ENCODE peak calls at places on chromosomes 4 and X, in five cellular contexts. Y is anterior cingulate cortex, R is kidney tubule cell, S is adipocyte, B is DMS153. H is an unnamed sample.

GRCh38 chrX:47361538-47362511 is 8.6 kb upstream of the ZNF157 start:
- DNase-seq in R (peak), Y (peak), S (peak), B (peak), H (peak)

GRCh38 chr4:11485926-11486325 is 57.2 kb upstream of the HS3ST1 start:
- DNase-seq in S (no peak), Y (no peak), R (no peak), B (no peak), H (no peak)

GRCh38 chr4:1136028-1136427 is 22.7 kb upstream of the RNF212 start:
- DNase-seq in S (no peak), R (no peak), B (no peak), Y (no peak), H (no peak)

GRCh38 chrX:106039920-106040319 is 1.4 kb upstream of the SERPINA7 start:
- DNase-seq in S (peak), B (no peak), R (peak), Y (no peak), H (no peak)

GRCh38 chr4:119227690-119228089 is 15.2 kb downstream of the USP53 start:
- DNase-seq in R (no peak), B (no peak), S (no peak), Y (no peak), H (no peak)

GRCh38 chrX:139200793-139201192 is 329.7 kb upstream of the F9 start:
- DNase-seq in S (no peak), Y (no peak), B (peak), R (no peak), H (no peak)

GRCh38 chrX:41148553-41148952 is 63.3 kb downstream of the USP9X start:
- DNase-seq in B (no peak), Y (no peak), S (peak), R (peak), H (no peak)

GRCh38 chr4:83875437-83875836 is 339.5 kb downstream of the GPAT3 start:
- DNase-seq in Y (no peak), B (no peak), S (no peak), R (no peak), H (no peak)

GRCh38 chr4:142900622-142901021 is 54.5 kb upstream of the INPP4B start:
- DNase-seq in S (no peak), B (no peak), R (no peak), Y (no peak), H (no peak)

GRCh38 chrX:122135070-122135469 is 1049.0 kb upstream of the GRIA3 start:
- DNase-seq in S (no peak), Y (no peak), B (no peak), R (no peak), H (no peak)